ENCODE peak calls at places on chromosome 16, in nine cellular contexts. F is Daoy; E is AG10803; X is NCI-H460; G is stomach; N is tibial artery; D is mammary epithelial cell; P is stimulated activated CD8-positive, alpha-beta memory T cell treated with anti-CD3 and anti-CD28 coated beads, Interleukin-4, amount 100 ng/mL, for 24 hours; U is non-pigmented ciliary epithelial cell. Q is an unnamed sample.

GRCh38 chr16:64736887-64737286 is 385.0 kb downstream of the CDH11 start:
- DNase-seq in X (no peak), F (no peak), D (no peak), P (no peak), N (peak; percentile 22), E (peak; percentile 29), G (no peak), U (no peak), Q (no peak)

GRCh38 chr16:4052801-4053662 is 63.2 kb downstream of the ADCY9 start:
- DNase-seq in U (no peak), N (peak; percentile 58), E (peak; percentile 92), F (no peak), X (peak; percentile 82), G (no peak), P (no peak), D (peak; percentile 83), Q (no peak)

GRCh38 chr16:65469116-65469515 is 347.3 kb upstream of the CDH11 start:
- DNase-seq in P (no peak), U (no peak), N (no peak), F (no peak), X (peak; percentile 99), D (no peak), E (peak; percentile 20), G (no peak), Q (no peak)

GRCh38 chr16:28090646-28091377 is 27.3 kb upstream of the GSG1L start:
- DNase-seq in D (no peak), N (no peak), F (peak; percentile 34), G (no peak), X (no peak), P (no peak), U (no peak), E (peak; percentile 38), Q (peak; percentile 96)

GRCh38 chr16:85461814-85462404 is 151.2 kb upstream of the GSE1 start:
- DNase-seq in E (peak; percentile 39), F (peak; percentile 63), P (no peak), N (no peak), G (no peak), U (peak; percentile 8), X (no peak), D (no peak), Q (peak; percentile 90)

GRCh38 chr16:64162613-64163375 is 959.1 kb downstream of the CDH11 start:
- DNase-seq in G (no peak), P (no peak), E (no peak), X (no peak), F (no peak), U (no peak), N (no peak), D (no peak), Q (no peak)

GRCh38 chr16:12341966-12342365 is 365.4 kb downstream of the SNX29 start:
- DNase-seq in E (peak; percentile 12), P (no peak), D (peak; percentile 56), U (no peak), N (no peak), X (no peak), F (peak; percentile 17), G (no peak), Q (no peak)

GRCh38 chr16:82700541-82701240 is 73.9 kb downstream of the CDH13 start:
- DNase-seq in X (peak; percentile 85), N (no peak), G (no peak), E (peak; percentile 31), D (no peak), F (peak; percentile 45), P (no peak), U (peak; percentile 38), Q (no peak)

GRCh38 chr16:69890114-69890890 is 60.8 kb upstream of the CLEC18A start:
- DNase-seq in F (peak; percentile 48), N (peak; percentile 67), P (no peak), U (no peak), D (peak; percentile 27), E (peak; percentile 75), X (peak; percentile 43), G (peak; percentile 65), Q (peak; percentile 97)

GRCh38 chr16:55532227-55532626 is 23.4 kb downstream of the LPCAT2 start:
- DNase-seq in P (no peak), F (no peak), G (no peak), U (no peak), D (no peak), X (no peak), E (peak; percentile 24), N (no peak), Q (no peak)

GRCh38 chr16:48115299-48115698 is 40.5 kb downstream of the ABCC12 start:
- DNase-seq in X (no peak), P (no peak), D (no peak), G (no peak), N (no peak), F (no peak), U (no peak), E (no peak), Q (no peak)

GRCh38 chr16:89641719-89642187 is 15.8 kb downstream of the CHMP1A start:
- DNase-seq in N (no peak), U (no peak), D (no peak), E (no peak), F (no peak), P (no peak), G (no peak), X (no peak), Q (no peak)

GRCh38 chr16:4626396-4626795 is 1.8 kb downstream of the MGRN1 start:
- DNase-seq in P (no peak), F (no peak), E (no peak), D (no peak), U (no peak), G (no peak), X (no peak), N (no peak), Q (no peak)

GRCh38 chr16:79069634-79070033 is 530.9 kb downstream of the MAF start:
- DNase-seq in G (no peak), E (no peak), X (no peak), F (no peak), P (no peak), D (no peak), U (no peak), N (no peak), Q (no peak)

GRCh38 chr16:3074860-3075545 is 9.6 kb downstream of the IL32 start:
- DNase-seq in D (no peak), F (no peak), G (peak; percentile 46), P (peak; percentile 68), E (no peak), X (no peak), U (no peak), N (no peak), Q (no peak)

GRCh38 chr16:70662991-70663523 is 16.7 kb downstream of the IL34 start:
- DNase-seq in D (no peak), N (no peak), P (no peak), X (no peak), U (no peak), E (no peak), G (no peak), F (no peak), Q (peak; percentile 54)

GRCh38 chr16:89741342-89742014 is 20.1 kb downstream of the ZNF276 start:
- DNase-seq in D (no peak), F (no peak), E (no peak), N (no peak), X (no peak), G (no peak), U (no peak), P (no peak), Q (peak; percentile 44)

GRCh38 chr16:1338855-1339675 is 5.6 kb downstream of the BAIAP3 start:
- DNase-seq in X (no peak), U (no peak), E (no peak), G (no peak), D (no peak), N (no peak), P (no peak), F (no peak), Q (no peak)

GRCh38 chr16:2009791-2010510 is at the start of gene ZNF598:
- DNase-seq in U (no peak), X (peak; percentile 79), N (peak; percentile 77), E (peak; percentile 87), G (peak; percentile 86), P (peak; percentile 71), D (peak; percentile 85), F (peak; percentile 90), Q (peak; percentile 88)

GRCh38 chr16:19881028-19881427 is 3.6 kb downstream of the GPRC5B start:
- DNase-seq in E (no peak), D (no peak), F (no peak), U (no peak), X (no peak), G (no peak), N (no peak), P (no peak), Q (no peak)

GRCh38 chr16:70553175-70553574 is 29.6 kb downstream of the SF3B3 start:
- DNase-seq in F (no peak), P (no peak), U (no peak), N (no peak), E (peak; percentile 47), D (peak; percentile 60), G (no peak), X (no peak), Q (no peak)

Q was measured in islet precursor cell.